ENCODE peak calls at places on chromosome 21, in five cellular contexts. One of them, this sample, is unnamed.

GRCh38 chr21:44579056-44579832 is 1.2 kb downstream of the KRTAP10-5 start:
- DNase-seq in HCT116: no peak
- DNase-seq in dorsolateral prefrontal cortex: no peak
- DNase-seq in uterus: no peak
- DNase-seq in lower lobe of right lung: peak
- DNase-seq in this sample: no peak

GRCh38 chr21:34215911-34216310 is 142.5 kb downstream of the MRPS6 start:
- DNase-seq in uterus: no peak
- DNase-seq in lower lobe of right lung: no peak
- DNase-seq in dorsolateral prefrontal cortex: no peak
- DNase-seq in HCT116: no peak
- DNase-seq in this sample: no peak

GRCh38 chr21:45410151-45410864 is 5.3 kb downstream of the COL18A1 start:
- DNase-seq in lower lobe of right lung: no peak
- DNase-seq in HCT116: no peak
- DNase-seq in dorsolateral prefrontal cortex: no peak
- DNase-seq in uterus: no peak
- DNase-seq in this sample: no peak

GRCh38 chr21:45504021-45504515 is 38.2 kb downstream of the SLC19A1 start:
- DNase-seq in dorsolateral prefrontal cortex: no peak
- DNase-seq in HCT116: no peak
- DNase-seq in uterus: peak
- DNase-seq in lower lobe of right lung: peak
- DNase-seq in this sample: no peak

GRCh38 chr21:46323227-46323709 is 402 bp downstream of the C21orf58 start:
- DNase-seq in HCT116: no peak
- DNase-seq in dorsolateral prefrontal cortex: no peak
- DNase-seq in uterus: no peak
- DNase-seq in lower lobe of right lung: no peak
- DNase-seq in this sample: no peak

GRCh38 chr21:36976882-36977651 is 10.6 kb upstream of the HLCS start:
- DNase-seq in HCT116: peak
- DNase-seq in uterus: peak
- DNase-seq in lower lobe of right lung: no peak
- DNase-seq in dorsolateral prefrontal cortex: no peak
- DNase-seq in this sample: no peak

GRCh38 chr21:28588997-28589396 is 403.7 kb downstream of the LTN1 start:
- DNase-seq in uterus: no peak
- DNase-seq in HCT116: no peak
- DNase-seq in lower lobe of right lung: no peak
- DNase-seq in dorsolateral prefrontal cortex: no peak
- DNase-seq in this sample: no peak

GRCh38 chr21:34593954-34594531 is 20.9 kb downstream of the RCAN1 start:
- DNase-seq in dorsolateral prefrontal cortex: no peak
- DNase-seq in lower lobe of right lung: no peak
- DNase-seq in uterus: no peak
- DNase-seq in HCT116: no peak
- DNase-seq in this sample: no peak

GRCh38 chr21:34523019-34523418 is 11.0 kb upstream of the KCNE1 start:
- DNase-seq in dorsolateral prefrontal cortex: no peak
- DNase-seq in HCT116: no peak
- DNase-seq in uterus: no peak
- DNase-seq in lower lobe of right lung: no peak
- DNase-seq in this sample: no peak

GRCh38 chr21:17467392-17467791 is 45.5 kb upstream of the CXADR start:
- DNase-seq in lower lobe of right lung: no peak
- DNase-seq in uterus: no peak
- DNase-seq in HCT116: no peak
- DNase-seq in dorsolateral prefrontal cortex: no peak
- DNase-seq in this sample: no peak

GRCh38 chr21:44677881-44678280 is 4.1 kb downstream of the KRTAP12-1 start:
- DNase-seq in HCT116: no peak
- DNase-seq in lower lobe of right lung: no peak
- DNase-seq in dorsolateral prefrontal cortex: no peak
- DNase-seq in uterus: no peak
- DNase-seq in this sample: no peak

GRCh38 chr21:46639489-46640386 is 4.3 kb downstream of the PRMT2 start:
- DNase-seq in dorsolateral prefrontal cortex: no peak
- DNase-seq in lower lobe of right lung: no peak
- DNase-seq in uterus: no peak
- DNase-seq in HCT116: no peak
- DNase-seq in this sample: no peak

GRCh38 chr21:37896788-37897187 is 19.5 kb downstream of the KCNJ6 start:
- DNase-seq in uterus: no peak
- DNase-seq in HCT116: no peak
- DNase-seq in dorsolateral prefrontal cortex: peak
- DNase-seq in lower lobe of right lung: no peak
- DNase-seq in this sample: no peak

GRCh38 chr21:44535963-44536362 is 4.0 kb downstream of the KRTAP10-1 start:
- DNase-seq in uterus: peak
- DNase-seq in lower lobe of right lung: no peak
- DNase-seq in dorsolateral prefrontal cortex: no peak
- DNase-seq in HCT116: no peak
- DNase-seq in this sample: no peak

GRCh38 chr21:34204481-34205439 is 131.4 kb downstream of the MRPS6 start:
- DNase-seq in lower lobe of right lung: no peak
- DNase-seq in HCT116: no peak
- DNase-seq in dorsolateral prefrontal cortex: peak
- DNase-seq in uterus: no peak
- DNase-seq in this sample: no peak

GRCh38 chr21:16794944-16795343 is 717.9 kb upstream of the CXADR start:
- DNase-seq in lower lobe of right lung: no peak
- DNase-seq in dorsolateral prefrontal cortex: no peak
- DNase-seq in uterus: peak
- DNase-seq in HCT116: no peak
- DNase-seq in this sample: no peak

GRCh38 chr21:34147835-34148804 is 74.7 kb downstream of the MRPS6 start:
- DNase-seq in dorsolateral prefrontal cortex: no peak
- DNase-seq in uterus: no peak
- DNase-seq in HCT116: no peak
- DNase-seq in lower lobe of right lung: no peak
- DNase-seq in this sample: no peak

GRCh38 chr21:45892156-45892919 is 89.2 kb upstream of the COL6A1 start:
- DNase-seq in uterus: no peak
- DNase-seq in dorsolateral prefrontal cortex: no peak
- DNase-seq in lower lobe of right lung: peak
- DNase-seq in HCT116: no peak
- DNase-seq in this sample: no peak

GRCh38 chr21:44368711-44369446 is 15.5 kb downstream of the TRPM2 start:
- DNase-seq in lower lobe of right lung: no peak
- DNase-seq in dorsolateral prefrontal cortex: no peak
- DNase-seq in uterus: no peak
- DNase-seq in HCT116: no peak
- DNase-seq in this sample: no peak

GRCh38 chr21:16838330-16838729 is 674.5 kb upstream of the CXADR start:
- DNase-seq in HCT116: no peak
- DNase-seq in lower lobe of right lung: no peak
- DNase-seq in uterus: no peak
- DNase-seq in dorsolateral prefrontal cortex: no peak
- DNase-seq in this sample: no peak

GRCh38 chr21:46297311-46298082 is 11.4 kb downstream of the YBEY start:
- DNase-seq in HCT116: no peak
- DNase-seq in lower lobe of right lung: peak
- DNase-seq in uterus: peak
- DNase-seq in dorsolateral prefrontal cortex: no peak
- DNase-seq in this sample: no peak

GRCh38 chr21:34536820-34537219 is 24.8 kb upstream of the KCNE1 start:
- DNase-seq in dorsolateral prefrontal cortex: no peak
- DNase-seq in lower lobe of right lung: no peak
- DNase-seq in HCT116: no peak
- DNase-seq in uterus: no peak
- DNase-seq in this sample: no peak

GRCh38 chr21:25859264-25859931 is 124.6 kb downstream of the GABPA start:
- DNase-seq in lower lobe of right lung: no peak
- DNase-seq in HCT116: no peak
- DNase-seq in uterus: no peak
- DNase-seq in dorsolateral prefrontal cortex: no peak
- DNase-seq in this sample: no peak

GRCh38 chr21:45421071-45421845 is 16.3 kb downstream of the COL18A1 start:
- DNase-seq in uterus: no peak
- DNase-seq in HCT116: no peak
- DNase-seq in dorsolateral prefrontal cortex: peak
- DNase-seq in lower lobe of right lung: peak
- DNase-seq in this sample: no peak

GRCh38 chr21:38384675-38385074 is 113.6 kb downstream of the ERG start:
- DNase-seq in HCT116: no peak
- DNase-seq in dorsolateral prefrontal cortex: no peak
- DNase-seq in lower lobe of right lung: no peak
- DNase-seq in uterus: no peak
- DNase-seq in this sample: no peak

GRCh38 chr21:46069719-46070279 is 28.1 kb upstream of the COL6A2 start:
- DNase-seq in dorsolateral prefrontal cortex: no peak
- DNase-seq in uterus: no peak
- DNase-seq in HCT116: no peak
- DNase-seq in lower lobe of right lung: peak
- DNase-seq in this sample: no peak

GRCh38 chr21:15558884-15559283 is 170.9 kb upstream of the USP25 start:
- DNase-seq in lower lobe of right lung: no peak
- DNase-seq in HCT116: no peak
- DNase-seq in dorsolateral prefrontal cortex: no peak
- DNase-seq in uterus: no peak
- DNase-seq in this sample: no peak

GRCh38 chr21:33543505-33544129 is 779 bp downstream of the SON start:
- DNase-seq in lower lobe of right lung: peak
- DNase-seq in dorsolateral prefrontal cortex: no peak
- DNase-seq in uterus: peak
- DNase-seq in HCT116: no peak
- DNase-seq in this sample: no peak

GRCh38 chr21:42113926-42114409 is 42.9 kb downstream of the UMODL1 start:
- DNase-seq in uterus: no peak
- DNase-seq in dorsolateral prefrontal cortex: no peak
- DNase-seq in lower lobe of right lung: no peak
- DNase-seq in HCT116: no peak
- DNase-seq in this sample: no peak
- TF ChIP-seq CTCF in uterus: no peak
- TF ChIP-seq CTCF in dorsolateral prefrontal cortex: no peak
- TF ChIP-seq CTCF in lower lobe of right lung: no peak
- TF ChIP-seq CTCF in HCT116: no peak
- TF ChIP-seq CTCF in this sample: no peak

DNA sequence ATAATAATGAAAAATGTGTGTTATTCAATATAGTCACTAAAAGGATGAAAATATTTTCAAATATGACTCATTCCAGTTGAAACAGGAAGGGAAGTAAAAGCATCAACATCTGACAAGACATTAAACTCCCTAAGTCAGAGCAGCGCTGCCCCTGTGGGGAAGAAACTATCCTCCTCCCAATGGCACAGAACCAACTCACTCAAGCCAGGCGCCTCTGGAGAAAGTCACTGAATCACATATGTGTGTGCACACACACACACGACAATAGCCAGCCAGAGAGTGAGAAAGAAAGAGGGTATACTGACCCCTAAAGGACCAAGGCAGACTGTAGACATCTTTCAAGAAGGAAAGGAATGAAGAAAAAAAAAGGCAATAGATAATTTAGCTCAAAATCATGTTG is 126.9 kb downstream of the SETD4 start:
- DNase-seq in uterus: peak
- DNase-seq in lower lobe of right lung: no peak
- DNase-seq in HCT116: peak
- DNase-seq in dorsolateral prefrontal cortex: no peak
- DNase-seq in this sample: no peak
- TF ChIP-seq CTCF in uterus: peak
- TF ChIP-seq CTCF in lower lobe of right lung: no peak
- TF ChIP-seq CTCF in HCT116: peak
- TF ChIP-seq CTCF in dorsolateral prefrontal cortex: no peak
- TF ChIP-seq CTCF in this sample: no peak

GRCh38 chr21:41611966-41612606 is 104.1 kb upstream of the TMPRSS2 start:
- DNase-seq in uterus: no peak
- DNase-seq in dorsolateral prefrontal cortex: no peak
- DNase-seq in HCT116: peak
- DNase-seq in lower lobe of right lung: no peak
- DNase-seq in this sample: no peak
- TF ChIP-seq CTCF in uterus: no peak
- TF ChIP-seq CTCF in dorsolateral prefrontal cortex: no peak
- TF ChIP-seq CTCF in HCT116: peak
- TF ChIP-seq CTCF in lower lobe of right lung: no peak
- TF ChIP-seq CTCF in this sample: no peak

GRCh38 chr21:31665397-31665796 is 5.9 kb downstream of the SOD1 start:
- DNase-seq in uterus: no peak
- DNase-seq in dorsolateral prefrontal cortex: no peak
- DNase-seq in lower lobe of right lung: no peak
- DNase-seq in HCT116: no peak
- DNase-seq in this sample: no peak
- TF ChIP-seq CTCF in uterus: no peak
- TF ChIP-seq CTCF in dorsolateral prefrontal cortex: no peak
- TF ChIP-seq CTCF in lower lobe of right lung: no peak
- TF ChIP-seq CTCF in HCT116: no peak
- TF ChIP-seq CTCF in this sample: no peak

GRCh38 chr21:39633770-39634181 is 21.0 kb downstream of the B3GALT5 start:
- DNase-seq in HCT116: peak
- DNase-seq in lower lobe of right lung: no peak
- DNase-seq in uterus: no peak
- DNase-seq in dorsolateral prefrontal cortex: no peak
- DNase-seq in this sample: no peak
- TF ChIP-seq CTCF in HCT116: no peak
- TF ChIP-seq CTCF in lower lobe of right lung: no peak
- TF ChIP-seq CTCF in uterus: no peak
- TF ChIP-seq CTCF in dorsolateral prefrontal cortex: no peak
- TF ChIP-seq CTCF in this sample: no peak